ENCODE peak calls at places on chromosomes 2 and 18, in nine cellular contexts. Q is kidney; G is aorta; Z is PC-3; N is neuronal stem cell; H is testis; E is dorsolateral prefrontal cortex; Y is CD8-positive, alpha-beta T cell; T is A549. O is an unnamed sample.

GRCh38 chr2:119173556-119174060 is 15.1 kb upstream of the C1QL2 start:
- DNase-seq in Q (no peak), H (no peak), Y (no peak), G (no peak), Z (no peak), E (no peak), T (no peak), N (no peak), O (no peak)

GRCh38 chr2:205051417-205051816 is 506.1 kb downstream of the PARD3B start:
- DNase-seq in Z (peak; percentile 12), T (no peak), H (no peak), E (no peak), G (no peak), Q (no peak), N (no peak), Y (no peak), O (no peak)

GRCh38 chr18:44742741-44743311 is 62.1 kb downstream of the SETBP1 start:
- DNase-seq in Y (no peak), Q (no peak), N (no peak), G (no peak), H (peak; percentile 80), E (peak; percentile 60), T (peak; percentile 4), Z (no peak), O (peak; percentile 88)

GRCh38 chr2:98796775-98797544 is 66.0 kb upstream of the MGAT4A start:
- DNase-seq in N (no peak), Z (no peak), G (no peak), Y (no peak), E (no peak), H (no peak), T (no peak), Q (no peak), O (no peak)

GRCh38 chr2:189045836-189046235 is 71.7 kb downstream of the COL3A1 start:
- DNase-seq in G (no peak), N (no peak), T (no peak), Z (no peak), E (no peak), Y (no peak), Q (no peak), H (no peak), O (no peak)

GRCh38 chr2:38146302-38146916 is 70.5 kb upstream of the CYP1B1 start:
- DNase-seq in H (peak; percentile 83), N (no peak), T (peak; percentile 65), Z (peak; percentile 75), G (peak; percentile 79), E (no peak), Y (no peak), Q (peak; percentile 84), O (peak; percentile 70)

GRCh38 chr18:75351409-75351808 is 76.1 kb downstream of the SMIM21 start:
- DNase-seq in Z (no peak), T (no peak), G (no peak), Y (no peak), E (no peak), Q (no peak), N (no peak), H (no peak), O (no peak)

GRCh38 chr2:79105259-79105658 is 15.0 kb upstream of the REG1A start:
- DNase-seq in N (no peak), G (no peak), Q (no peak), T (no peak), H (no peak), Z (no peak), Y (no peak), E (no peak), O (no peak)

GRCh38 chr2:192122946-192123345 is 71.8 kb downstream of the TMEFF2 start:
- DNase-seq in H (no peak), Y (no peak), Q (no peak), T (no peak), N (no peak), E (no peak), Z (no peak), G (no peak), O (no peak)

GRCh38 chr2:192126426-192126825 is 68.3 kb downstream of the TMEFF2 start:
- DNase-seq in H (no peak), Y (no peak), N (no peak), Q (no peak), E (no peak), T (no peak), Z (no peak), G (no peak), O (no peak)

GRCh38 chr2:192126912-192127311 is 67.8 kb downstream of the TMEFF2 start:
- DNase-seq in G (no peak), T (no peak), Q (no peak), Z (peak; percentile 7), Y (no peak), H (no peak), N (no peak), E (no peak), O (no peak)

GRCh38 chr2:192123847-192124246 is 70.9 kb downstream of the TMEFF2 start:
- DNase-seq in Z (no peak), G (no peak), T (no peak), H (peak; percentile 55), Q (no peak), N (no peak), Y (no peak), E (no peak), O (no peak)

GRCh38 chr2:192124576-192124975 is 70.2 kb downstream of the TMEFF2 start:
- DNase-seq in N (no peak), H (no peak), Y (no peak), Z (peak; percentile 26), Q (no peak), T (no peak), G (no peak), E (no peak), O (no peak)
- H3K27ac ChIP-seq in N (no peak overlapping the region), H (no peak overlapping the region), Y (no peak overlapping the region), Z (no peak overlapping the region), Q (no peak overlapping the region), T (no peak overlapping the region), G (no peak overlapping the region), E (peak overlapping the region; percentile 57), O (no peak overlapping the region)

GRCh38 chr2:199713746-199714145 is 137.2 kb downstream of the FTCDNL1 start:
- DNase-seq in Z (no peak), Q (no peak), E (no peak), H (no peak), G (no peak), N (no peak), Y (no peak), T (no peak), O (no peak)
- H3K4me3 ChIP-seq in Z (no peak overlapping the region), Q (no peak overlapping the region), E (no peak overlapping the region), H (no peak overlapping the region), G (no peak overlapping the region), N (no peak overlapping the region), Y (no peak overlapping the region), T (no peak overlapping the region), O (no peak overlapping the region)

DNA sequence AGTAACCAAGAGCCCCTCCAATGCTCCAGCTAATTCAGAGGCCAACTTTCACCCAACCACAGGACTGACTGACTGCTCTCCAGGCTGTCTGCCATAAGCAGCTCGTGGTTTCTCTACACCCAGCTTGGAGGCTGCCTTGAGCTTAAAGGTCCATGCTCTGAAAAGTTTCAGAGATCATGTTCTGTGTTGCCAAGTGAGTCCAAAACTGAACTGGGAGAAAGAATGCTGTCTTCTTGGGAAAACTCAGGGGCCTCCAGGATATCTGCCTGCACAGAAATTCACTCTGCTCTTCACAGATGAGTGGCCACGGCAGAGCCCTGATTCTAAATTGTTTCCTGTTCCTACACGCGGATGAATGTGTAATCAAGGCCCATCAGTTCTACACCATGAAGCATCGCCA is 51.1 kb downstream of the LPIN2 start:
- DNase-seq in Y (no peak), N (no peak), T (no peak), E (no peak), Z (no peak), G (no peak), Q (no peak), H (peak; percentile 53), O (no peak)
- H3K27ac ChIP-seq in Y (peak overlapping the region; percentile 65), N (no peak overlapping the region), T (no peak overlapping the region), E (peak overlapping the region; percentile 63), Z (no peak overlapping the region), G (peak overlapping the region; percentile 26), Q (peak overlapping the region; percentile 63), H (peak overlapping the region; percentile 81), O (peak overlapping the region; percentile 70)

DNA sequence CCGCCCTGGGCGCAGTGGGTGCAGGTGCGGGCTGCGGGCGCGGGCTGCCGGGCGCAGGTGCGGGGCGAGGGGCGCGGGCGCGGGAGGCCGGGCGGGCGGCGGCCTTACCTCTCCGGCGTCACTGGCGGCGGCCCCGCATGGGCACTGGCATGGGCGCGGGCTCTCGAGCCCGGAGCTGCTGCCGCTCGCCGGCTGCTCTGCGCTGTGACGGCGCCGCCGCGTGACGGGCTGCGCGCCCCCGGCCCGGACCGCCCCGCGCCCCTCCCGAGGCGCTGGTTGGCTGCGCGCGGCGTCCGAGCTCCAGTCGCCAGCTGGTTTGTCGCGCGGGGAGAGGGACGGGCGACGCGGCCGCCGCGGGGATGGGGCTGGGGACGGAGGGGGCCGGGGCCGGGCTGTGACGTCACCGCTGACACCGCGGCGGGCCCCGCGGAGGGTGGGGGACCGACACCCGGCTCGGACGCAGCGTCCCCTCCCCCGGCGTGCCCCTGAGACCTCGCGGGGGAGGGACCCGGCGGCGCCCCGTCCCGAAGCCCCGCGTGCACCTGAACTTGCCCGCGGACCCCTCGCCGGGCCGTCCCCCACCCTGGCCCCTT is at the start of gene KIF1A:
- DNase-seq in G (no peak), Z (no peak), T (no peak), Y (no peak), Q (no peak), N (peak; percentile 72), E (peak; percentile 94), H (no peak), O (no peak)
- H3K4me3 ChIP-seq in G (peak within 1 kb of the TSS; percentile 18), Z (no peak within 1 kb of the TSS), T (peak within 1 kb of the TSS; percentile 58), Y (peak within 1 kb of the TSS; percentile 11), Q (no peak within 1 kb of the TSS), N (peak within 1 kb of the TSS; percentile 95), E (peak within 1 kb of the TSS; percentile 92), H (peak within 1 kb of the TSS; percentile 48), O (no peak within 1 kb of the TSS)

DNA sequence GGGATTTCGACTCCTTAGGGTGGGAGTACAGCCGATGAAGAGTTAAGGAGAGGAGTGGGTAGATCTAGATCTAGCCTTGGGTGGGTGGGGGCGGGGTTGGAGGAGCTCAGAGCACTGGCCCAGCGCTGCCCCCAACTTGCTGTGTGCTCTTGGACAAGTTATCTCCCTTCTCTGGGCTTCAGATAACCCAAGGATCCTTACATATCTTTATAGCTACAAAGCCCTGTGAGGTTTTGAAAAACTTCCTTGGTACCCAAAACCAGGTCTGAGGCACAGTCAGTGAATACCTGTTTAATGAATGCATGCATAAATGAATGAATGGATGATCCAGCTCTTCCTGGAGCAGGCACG is 1.3 kb upstream of the ODC1 start:
- DNase-seq in T (no peak), H (no peak), Q (no peak), G (no peak), Y (no peak), E (no peak), Z (no peak), N (no peak), O (no peak)
- H3K27ac ChIP-seq in T (peak overlapping the region; percentile 90), H (no peak overlapping the region), Q (peak overlapping the region; percentile 0), G (no peak overlapping the region), Y (no peak overlapping the region), E (no peak overlapping the region), Z (peak overlapping the region; percentile 92), N (no peak overlapping the region), O (no peak overlapping the region)

GRCh38 chr2:241358470-241358869 is 2.4 kb downstream of the FARP2 start:
- DNase-seq in Z (no peak), E (no peak), H (no peak), Q (no peak), N (no peak), Y (no peak), G (no peak), T (no peak), O (no peak)
- H3K4me3 ChIP-seq in Z (no peak overlapping the region), E (peak overlapping the region; percentile 92), H (no peak overlapping the region), Q (no peak overlapping the region), N (no peak overlapping the region), Y (no peak overlapping the region), G (no peak overlapping the region), T (no peak overlapping the region), O (no peak overlapping the region)

GRCh38 chr18:76518073-76518472 is 23.0 kb upstream of the ZNF516 start:
- DNase-seq in Y (no peak), T (no peak), N (no peak), E (no peak), H (no peak), G (no peak), Q (no peak), Z (no peak), O (no peak)
- H3K27ac ChIP-seq in Y (no peak overlapping the region), T (no peak overlapping the region), N (peak overlapping the region; percentile 80), E (no peak overlapping the region), H (peak overlapping the region; percentile 93), G (no peak overlapping the region), Q (no peak overlapping the region), Z (no peak overlapping the region), O (no peak overlapping the region)

O was measured in ovary.